ENCODE peak calls at places on chromosomes 12 and 14, in five cellular contexts. I, R, B, E and L are unnamed samples.

GRCh38 chr12:25433581-25434325 is 119.3 kb downstream of the LMNTD1 start:
- DNase-seq in I (no peak), R (no peak), B (no peak), E (no peak), L (no peak)

GRCh38 chr12:93402333-93403311 is 24.9 kb downstream of the NUDT4 start:
- DNase-seq in I (no peak), R (no peak), B (no peak), E (no peak), L (no peak)

GRCh38 chr14:63677891-63678379 is 36.3 kb upstream of the WDR89 start:
- DNase-seq in I (no peak), R (no peak), B (no peak), E (no peak), L (no peak)

GRCh38 chr14:72692678-72693077 is 201.2 kb downstream of the DPF3 start:
- DNase-seq in I (no peak), R (no peak), B (no peak), E (no peak), L (no peak)

GRCh38 chr14:39974036-39974435 is 541.8 kb upstream of the FBXO33 start:
- DNase-seq in I (no peak), R (no peak), B (no peak), E (peak; percentile 13), L (no peak)

GRCh38 chr12:53058674-53059433 is 9.0 kb downstream of the TNS2 start:
- DNase-seq in I (no peak), R (no peak), B (peak; percentile 70), E (no peak), L (peak; percentile 66)

GRCh38 chr12:46221255-46222128 is 47.4 kb downstream of the SLC38A1 start:
- DNase-seq in I (no peak), R (no peak), B (no peak), E (no peak), L (no peak)

GRCh38 chr12:97716356-97716755 is 253.8 kb downstream of the RMST start:
- DNase-seq in I (no peak), R (no peak), B (no peak), E (no peak), L (no peak)

GRCh38 chr14:60339571-60339970 is 90.5 kb downstream of the PPM1A start:
- DNase-seq in I (no peak), R (no peak), B (no peak), E (no peak), L (no peak)

GRCh38 chr12:107360472-107360871 is 267.1 kb upstream of the CRY1 start:
- DNase-seq in I (no peak), R (no peak), B (no peak), E (no peak), L (no peak)

GRCh38 chr12:74890237-74890599 is 319.4 kb downstream of the KCNC2 start:
- DNase-seq in I (peak; percentile 16), R (no peak), B (no peak), E (peak; percentile 23), L (no peak)

GRCh38 chr12:113740699-113741098 is 225.4 kb downstream of the RBM19 start:
- DNase-seq in I (no peak), R (no peak), B (no peak), E (no peak), L (no peak)

GRCh38 chr12:52524898-52525591 is 4.9 kb upstream of the KRT5 start:
- DNase-seq in I (no peak), R (peak; percentile 15), B (no peak), E (no peak), L (no peak)

GRCh38 chr14:48563465-48563864 is 888.1 kb upstream of the MDGA2 start:
- DNase-seq in I (no peak), R (no peak), B (no peak), E (no peak), L (no peak)

GRCh38 chr12:23423097-23423687 is 526.3 kb downstream of the SOX5 start:
- DNase-seq in I (no peak), R (no peak), B (no peak), E (no peak), L (no peak)

GRCh38 chr14:69519701-69520100 is 35.2 kb downstream of the PLEKHD1 start:
- DNase-seq in I (no peak), R (no peak), B (no peak), E (no peak), L (peak; percentile 54)

GRCh38 chr14:101224356-101225115 is 321.0 kb upstream of the RTL1 start:
- DNase-seq in I (no peak), R (no peak), B (no peak), E (no peak), L (no peak)